ENCODE peak calls at places on chromosome 10, in four cellular contexts. M, A, X and Y are unnamed samples.
A peak's percentile ranks its signal among the peaks of the same experiment; 100 is the strongest.

GRCh38 chr10:72011468-72011867 is 47.3 kb downstream of the CHST3 start:
- DNase-seq in M (no peak), A (no peak), X (no peak), Y (no peak)

GRCh38 chr10:35216303-35216905 is 89.8 kb downstream of the CREM start:
- DNase-seq in M (no peak), A (peak; percentile 39), X (peak; percentile 38), Y (peak; percentile 65)

GRCh38 chr10:91043173-91043910 is 122.5 kb upstream of the ANKRD1 start:
- DNase-seq in M (peak; percentile 40), A (no peak), X (no peak), Y (peak; percentile 22)

GRCh38 chr10:129912161-129912917 is 51.7 kb downstream of the EBF3 start:
- DNase-seq in M (no peak), A (no peak), X (no peak), Y (no peak)

GRCh38 chr10:13719411-13719810 is 132.6 kb downstream of the PRPF18 start:
- DNase-seq in M (no peak), A (no peak), X (no peak), Y (no peak)

GRCh38 chr10:3783721-3784432 is 1.1 kb downstream of the KLF6 start:
- DNase-seq in M (peak; percentile 39), A (peak; percentile 61), X (peak; percentile 78), Y (peak; percentile 96)

GRCh38 chr10:24518411-24518810 is 205.3 kb downstream of the ARHGAP21 start:
- DNase-seq in M (no peak), A (no peak), X (no peak), Y (no peak)

GRCh38 chr10:49419005-49419404 is 23.1 kb upstream of the DRGX start:
- DNase-seq in M (no peak), A (no peak), X (no peak), Y (peak; percentile 87)

GRCh38 chr10:44020322-44021111 is 364.4 kb downstream of the CXCL12 start:
- DNase-seq in M (no peak), A (no peak), X (no peak), Y (no peak)
- TF ChIP-seq CTCF in M (no peak), A (no peak), X (no peak), Y (no peak)

GRCh38 chr10:28833313-28833712 is 156.0 kb downstream of the BAMBI start:
- DNase-seq in M (no peak), A (no peak), X (no peak), Y (peak; percentile 90)
- H3K4me3 ChIP-seq in M (no peak overlapping the region), A (no peak overlapping the region), X (no peak overlapping the region), Y (no peak overlapping the region)

GRCh38 chr10:17235136-17235535 is 7.1 kb downstream of the VIM start:
- DNase-seq in M (no peak), A (no peak), X (no peak), Y (no peak)
- TF ChIP-seq CTCF in M (peak; percentile 51), A (no peak), X (no peak), Y (no peak)

DNA sequence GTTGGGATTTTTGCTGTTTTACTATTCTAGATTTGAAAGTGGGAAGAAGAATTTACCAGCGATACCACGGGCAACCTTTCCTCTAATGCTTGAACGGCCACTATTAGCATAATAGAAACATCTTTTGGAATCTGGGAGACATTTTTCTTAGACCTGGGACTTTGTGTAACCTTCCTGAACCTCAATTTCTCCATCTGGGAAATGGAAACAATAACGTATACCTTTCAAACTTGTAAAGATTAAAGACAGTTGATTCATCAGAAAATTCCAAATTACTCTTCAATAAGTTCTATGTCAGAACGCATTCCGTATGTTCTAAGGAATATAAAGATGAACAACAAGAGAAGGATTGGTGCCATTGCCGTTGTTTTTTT is 453 bp upstream of the RNLS start:
- DNase-seq in M (no peak), A (no peak), X (no peak), Y (no peak)
- H3K4me3 ChIP-seq in M (peak overlapping the region; percentile 70), A (peak overlapping the region; percentile 67), X (peak overlapping the region; percentile 88), Y (no peak overlapping the region)

DNA sequence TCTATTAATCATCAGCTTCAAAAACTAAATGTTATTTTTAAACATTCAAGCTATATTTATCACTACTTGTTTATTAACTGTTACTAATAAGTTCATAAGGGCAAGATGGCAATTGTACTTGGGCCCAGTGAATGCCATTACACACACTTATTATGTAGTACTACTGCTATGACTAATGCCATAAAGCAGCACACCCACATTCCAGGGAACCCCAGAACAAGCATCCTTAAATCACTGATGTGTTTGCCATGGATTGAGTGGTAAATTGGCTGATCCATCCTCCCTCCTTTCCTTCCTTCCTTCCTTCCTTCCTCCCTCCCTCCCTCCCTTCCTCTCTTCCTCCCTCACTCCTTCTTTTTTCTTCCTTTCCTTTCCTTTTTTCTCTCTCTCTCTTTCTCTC is 37.4 kb upstream of the RSU1 start:
- DNase-seq in M (peak; percentile 25), A (no peak), X (no peak), Y (no peak)
- TF ChIP-seq CTCF in M (no peak), A (no peak), X (no peak), Y (no peak)

GRCh38 chr10:46237815-46238510 is 48.8 kb upstream of the ANTXRL start:
- DNase-seq in M (no peak), A (no peak), X (no peak), Y (no peak)

GRCh38 chr10:46235705-46236536 is 50.9 kb upstream of the ANTXRL start:
- DNase-seq in M (no peak), A (no peak), X (no peak), Y (no peak)

GRCh38 chr10:46236941-46237681 is 49.7 kb upstream of the ANTXRL start:
- DNase-seq in M (no peak), A (no peak), X (no peak), Y (no peak)

GRCh38 chr10:46234431-46235060 is 52.3 kb upstream of the ANTXRL start:
- DNase-seq in M (no peak), A (no peak), X (no peak), Y (no peak)

DNA sequence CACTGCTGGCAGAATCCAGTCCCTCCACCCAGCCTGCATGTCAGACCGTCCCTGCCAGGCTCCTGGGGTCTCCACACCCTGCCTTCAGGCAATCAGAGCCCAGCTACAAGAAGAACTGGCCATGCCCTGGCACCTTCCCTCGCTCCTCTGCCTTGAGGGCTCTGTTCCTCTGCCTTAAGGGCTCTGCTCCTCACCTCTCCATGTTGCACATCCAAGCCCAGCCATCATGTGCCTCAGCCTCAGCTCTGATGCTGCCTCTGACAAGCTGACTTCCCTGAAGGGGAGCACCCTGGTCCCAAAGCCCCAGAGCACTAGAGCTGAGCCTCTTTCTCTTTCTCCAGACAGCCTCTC is 50.3 kb upstream of the ANTXRL start:
- DNase-seq in M (no peak), A (no peak), X (no peak), Y (no peak)
- H3K4me3 ChIP-seq in M (no peak overlapping the region), A (no peak overlapping the region), X (no peak overlapping the region), Y (no peak overlapping the region)

GRCh38 chr10:99433378-99434020 is 3.1 kb upstream of the GOT1 start:
- DNase-seq in M (no peak), A (no peak), X (no peak), Y (no peak)
- TF ChIP-seq CTCF in M (peak; percentile 38), A (no peak), X (peak; percentile 37), Y (peak; percentile 24)

DNA sequence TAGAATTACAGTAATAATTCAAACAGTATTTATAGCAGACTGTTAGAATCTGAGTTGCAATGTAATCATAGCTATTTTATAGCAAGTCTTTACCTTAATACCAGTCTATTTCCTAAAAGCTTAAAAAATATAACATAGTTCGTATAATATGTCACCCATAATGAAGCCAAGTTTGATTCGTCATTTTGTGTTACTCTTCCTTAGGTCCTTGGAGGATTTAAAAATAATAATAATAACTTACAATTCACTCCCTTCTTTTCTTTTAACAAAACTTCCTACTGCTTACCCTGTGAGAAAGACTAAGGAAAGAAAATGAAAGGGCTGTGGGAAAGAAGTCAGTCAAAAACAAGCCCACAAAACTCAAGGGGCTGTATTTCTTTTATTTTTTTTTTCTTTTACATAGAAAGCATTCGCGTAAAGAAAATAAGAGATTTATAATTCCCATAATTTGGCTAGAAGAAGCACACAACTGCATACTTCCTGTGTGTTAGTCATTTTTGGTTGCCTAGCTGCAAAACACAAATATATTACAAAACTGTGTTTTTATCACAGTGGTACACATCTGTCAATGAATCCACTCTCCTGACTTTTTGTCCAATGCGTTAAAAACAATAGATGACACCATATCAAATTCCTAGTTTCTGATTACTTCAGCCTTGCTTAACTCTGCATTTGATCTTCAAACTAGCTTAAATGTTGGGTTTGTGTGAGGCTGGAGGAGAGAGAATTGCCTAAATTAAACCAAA is 187.2 kb upstream of the CELF2 start:
- DNase-seq in M (peak; percentile 86), A (no peak), X (no peak), Y (no peak)
- H3K4me3 ChIP-seq in M (no peak overlapping the region), A (no peak overlapping the region), X (no peak overlapping the region), Y (no peak overlapping the region)